ENCODE peak calls at places on chromosomes 11 and 22, in four cellular contexts. G, O, F and R are unnamed samples.
A peak's percentile ranks its signal among the peaks of the same experiment; 100 is the strongest.

GRCh38 chr11:67267188-67268035 is 1.1 kb downstream of the GRK2 start:
- DNase-seq in G (no peak), O (no peak), F (no peak), R (peak; percentile 75)

GRCh38 chr11:66015094-66015881 is 3.5 kb downstream of the CST6 start:
- DNase-seq in G (no peak), O (peak; percentile 46), F (no peak), R (no peak)

GRCh38 chr11:65425105-65425970 is 2.7 kb downstream of the NEAT1 start:
- DNase-seq in G (peak; percentile 57), O (peak; percentile 73), F (no peak), R (no peak)

GRCh38 chr11:76677010-76677771 is 6.6 kb upstream of the LRRC32 start:
- DNase-seq in G (no peak), O (no peak), F (no peak), R (no peak)

GRCh38 chr11:75105462-75105925 is 8.8 kb upstream of the OR2AT4 start:
- DNase-seq in G (no peak), O (no peak), F (no peak), R (no peak)

GRCh38 chr22:23079814-23080521 is 9.6 kb downstream of the GNAZ start:
- DNase-seq in G (peak; percentile 44), O (no peak), F (no peak), R (no peak)

GRCh38 chr11:27392715-27393114 is 29.7 kb upstream of the CCDC34 start:
- DNase-seq in G (no peak), O (peak; percentile 37), F (no peak), R (no peak)

GRCh38 chr11:45994421-45995341 is 72.2 kb downstream of the LARGE2 start:
- DNase-seq in G (peak; percentile 44), O (no peak), F (no peak), R (no peak)

GRCh38 chr11:77999446-77999845 is 5.0 kb upstream of the INTS4 start:
- DNase-seq in G (no peak), O (no peak), F (no peak), R (no peak)

GRCh38 chr11:41320233-41320993 is 139.0 kb downstream of the LRRC4C start:
- DNase-seq in G (no peak), O (no peak), F (no peak), R (no peak)

GRCh38 chr11:69381681-69382130 is 87.8 kb downstream of the MYEOV start:
- DNase-seq in G (no peak), O (no peak), F (peak; percentile 12), R (no peak)

GRCh38 chr11:66498508-66498907 is 11.9 kb upstream of the BBS1 start:
- DNase-seq in G (no peak), O (no peak), F (no peak), R (no peak)

GRCh38 chr11:95790933-95791247 is 592 bp downstream of the CEP57 start:
- DNase-seq in G (peak; percentile 53), O (peak; percentile 62), F (no peak), R (peak; percentile 72)

GRCh38 chr22:25027552-25027951 is 75.0 kb downstream of the KIAA1671 start:
- DNase-seq in G (no peak), O (no peak), F (no peak), R (no peak)

GRCh38 chr22:38029901-38030300 is 27.3 kb upstream of the PICK1 start:
- DNase-seq in G (no peak), O (no peak), F (no peak), R (no peak)

GRCh38 chr11:10453261-10453660 is 1.8 kb upstream of the AMPD3 start:
- DNase-seq in G (no peak), O (no peak), F (no peak), R (no peak)

GRCh38 chr11:129374081-129374992 is 1.3 kb upstream of the BARX2 start:
- DNase-seq in G (no peak), O (no peak), F (peak; percentile 17), R (no peak)

GRCh38 chr11:122197055-122197987 is 81.3 kb upstream of the BLID start:
- DNase-seq in G (no peak), O (peak; percentile 57), F (peak; percentile 19), R (no peak)

GRCh38 chr22:42805016-42805997 is 51.8 kb downstream of the ARFGAP3 start:
- DNase-seq in G (peak; percentile 73), O (no peak), F (peak; percentile 61), R (no peak)

GRCh38 chr22:44580176-44580575 is 82.1 kb upstream of the RTL6 start:
- DNase-seq in G (no peak), O (no peak), F (no peak), R (peak; percentile 16)

GRCh38 chr11:3927129-3927796 is 71.8 kb downstream of the STIM1 start:
- DNase-seq in G (no peak), O (no peak), F (no peak), R (no peak)

GRCh38 chr22:44975444-44976262 is 34.2 kb downstream of the PHF21B start:
- DNase-seq in G (no peak), O (peak; percentile 74), F (peak; percentile 68), R (peak; percentile 49)

GRCh38 chr22:29268511-29269229 is 602 bp downstream of the EWSR1 start:
- DNase-seq in G (peak; percentile 59), O (peak; percentile 48), F (peak; percentile 81), R (peak; percentile 87)

GRCh38 chr11:21888814-21889213 is 304.1 kb upstream of the ANO5 start:
- DNase-seq in G (peak; percentile 21), O (no peak), F (no peak), R (no peak)

GRCh38 chr11:128568166-128568778 is 19.1 kb downstream of the ETS1 start:
- DNase-seq in G (no peak), O (no peak), F (peak; percentile 27), R (no peak)

GRCh38 chr11:66068923-66069714 is 953 bp upstream of the PACS1 start:
- DNase-seq in G (peak; percentile 73), O (no peak), F (peak; percentile 59), R (peak; percentile 59)

GRCh38 chr22:49007013-49007653 is 820.5 kb downstream of the BRD1 start:
- DNase-seq in G (no peak), O (no peak), F (no peak), R (no peak)

GRCh38 chr11:126101241-126101929 is 38.7 kb upstream of the CDON start:
- DNase-seq in G (no peak), O (no peak), F (no peak), R (no peak)

GRCh38 chr11:20873054-20873453 is 203.7 kb downstream of the NELL1 start:
- DNase-seq in G (no peak), O (peak; percentile 25), F (no peak), R (no peak)

GRCh38 chr11:119540370-119541125 is 117.6 kb upstream of the THY1 start:
- DNase-seq in G (no peak), O (no peak), F (no peak), R (no peak)

GRCh38 chr22:24146190-24146616 is 35.1 kb upstream of the SUSD2 start:
- DNase-seq in G (peak; percentile 75), O (no peak), F (peak; percentile 54), R (peak; percentile 85)

GRCh38 chr22:47165998-47166397 is 403.5 kb downstream of the TBC1D22A start:
- DNase-seq in G (no peak), O (no peak), F (no peak), R (peak; percentile 4)

GRCh38 chr22:36430863-36431262 is 43.1 kb upstream of the MYH9 start:
- DNase-seq in G (no peak), O (no peak), F (no peak), R (no peak)

GRCh38 chr11:117789241-117789640 is 7.8 kb downstream of the DSCAML1 start:
- DNase-seq in G (no peak), O (no peak), F (no peak), R (no peak)

GRCh38 chr11:117412176-117412575 is 84.5 kb downstream of the CEP164 start:
- DNase-seq in G (no peak), O (no peak), F (no peak), R (no peak)

GRCh38 chr11:67674442-67674871 is at the start of gene ALDH3B2:
- DNase-seq in G (no peak), O (no peak), F (no peak), R (peak; percentile 40)

GRCh38 chr22:38176170-38176741 is 5.4 kb downstream of the PLA2G6 start:
- DNase-seq in G (peak; percentile 99), O (no peak), F (peak; percentile 90), R (no peak)

GRCh38 chr11:69654001-69654659 is 13.2 kb downstream of the CCND1 start:
- DNase-seq in G (peak; percentile 8), O (no peak), F (no peak), R (peak; percentile 70)